ENCODE peak calls at places on chromosomes 13 and 19, in five cellular contexts. K is ovary, X is keratinocyte, U is OCI-LY7, S is GM23338. H is an unnamed sample.

GRCh38 chr19:21838646-21839045 is 2.7 kb upstream of the ZNF43 start:
- DNase-seq in U (no peak), X (no peak), K (no peak), S (no peak), H (no peak)

GRCh38 chr19:12293771-12294307 is 844 bp downstream of the ZNF44 start:
- DNase-seq in X (no peak), U (peak), S (peak), K (peak), H (peak)

GRCh38 chr13:26280822-26281221 is 26.9 kb downstream of the CDK8 start:
- DNase-seq in X (no peak), K (no peak), S (peak), U (no peak), H (no peak)

GRCh38 chr13:29402168-29402621 is 193.3 kb downstream of the SLC7A1 start:
- DNase-seq in X (no peak), S (no peak), K (peak), U (no peak), H (no peak)

GRCh38 chr13:61531383-61532065 is 115.9 kb upstream of the PCDH20 start:
- DNase-seq in X (no peak), U (no peak), S (no peak), K (no peak), H (no peak)

GRCh38 chr13:23469901-23470525 is 36.5 kb upstream of the SACS start:
- DNase-seq in U (no peak), X (no peak), K (no peak), S (peak), H (no peak)

GRCh38 chr13:32428581-32429072 is 697 bp upstream of the N4BP2L1 start:
- DNase-seq in S (no peak), K (no peak), X (no peak), U (peak), H (no peak)

GRCh38 chr19:1355974-1356865 is 27.5 kb upstream of the NDUFS7 start:
- DNase-seq in K (no peak), S (no peak), X (no peak), U (no peak), H (no peak)

GRCh38 chr19:34096020-34096915 is 76.0 kb upstream of the LSM14A start:
- DNase-seq in S (peak), U (peak), K (no peak), X (peak), H (peak)

GRCh38 chr13:95477187-95477586 is 75.3 kb upstream of the CLDN10 start:
- DNase-seq in K (no peak), S (no peak), X (no peak), U (no peak), H (no peak)

GRCh38 chr13:85314686-85315085 is 484.5 kb downstream of the SLITRK6 start:
- DNase-seq in K (no peak), S (no peak), U (no peak), X (no peak), H (no peak)

GRCh38 chr19:30376826-30377425 is 4.7 kb downstream of the ZNF536 start:
- DNase-seq in X (no peak), S (no peak), K (no peak), U (no peak), H (no peak)

GRCh38 chr13:45521292-45521691 is 56.6 kb downstream of the COG3 start:
- DNase-seq in S (no peak), U (no peak), X (no peak), K (no peak), H (no peak)

GRCh38 chr19:53865918-53866696 is 1.6 kb upstream of the MYADM start:
- DNase-seq in K (peak), U (no peak), X (no peak), S (peak), H (no peak)

GRCh38 chr19:13849991-13850909 is 26.7 kb upstream of the NANOS3 start:
- DNase-seq in U (no peak), K (peak), X (no peak), S (peak), H (no peak)
- H3K4me3 ChIP-seq in U (no peak), K (peak), X (peak), S (peak), H (peak)

GRCh38 chr13:109207618-109208017 is 578.2 kb downstream of the MYO16 start:
- DNase-seq in K (no peak), U (no peak), X (no peak), S (no peak), H (no peak)

GRCh38 chr13:109206616-109207015 is 577.2 kb downstream of the MYO16 start:
- DNase-seq in S (no peak), K (no peak), X (no peak), U (no peak), H (no peak)

GRCh38 chr13:109209526-109209925 is 576.9 kb downstream of the IRS2 start:
- DNase-seq in S (no peak), X (no peak), K (no peak), U (no peak), H (no peak)

GRCh38 chr13:109211616-109212015 is 574.8 kb downstream of the IRS2 start:
- DNase-seq in X (no peak), K (no peak), S (no peak), U (no peak), H (no peak)

GRCh38 chr13:109208522-109208921 is 577.9 kb downstream of the IRS2 start:
- DNase-seq in X (no peak), S (no peak), K (no peak), U (no peak), H (no peak)
- TF ChIP-seq CTCF in X (no peak), S (no peak), K (no peak), U (no peak), H (no peak)

GRCh38 chr13:33871207-33872004 is 53.5 kb downstream of the RFC3 start:
- DNase-seq in S (no peak), U (no peak), K (no peak), X (no peak), H (no peak)
- H3K4me3 ChIP-seq in S (no peak), U (no peak), K (no peak), X (no peak), H (no peak)

GRCh38 chr13:101942038-101942437 is 459.8 kb downstream of the FGF14 start:
- DNase-seq in K (no peak), S (peak), X (peak), U (peak), H (peak)
- TF ChIP-seq CTCF in K (no peak), S (peak), X (peak), U (peak), H (peak)

GRCh38 chr13:27437126-27437525 is 12.7 kb downstream of the GTF3A start:
- DNase-seq in K (no peak), X (no peak), U (no peak), S (no peak), H (no peak)

GRCh38 chr13:27446986-27447583 is 3.3 kb downstream of the MTIF3 start:
- DNase-seq in U (peak), X (no peak), K (no peak), S (no peak), H (no peak)

GRCh38 chr13:27440408-27440807 is 10.0 kb downstream of the MTIF3 start:
- DNase-seq in K (no peak), U (peak), X (no peak), S (no peak), H (no peak)

GRCh38 chr13:27442797-27443196 is 7.6 kb downstream of the MTIF3 start:
- DNase-seq in S (no peak), X (no peak), K (no peak), U (no peak), H (no peak)

DNA sequence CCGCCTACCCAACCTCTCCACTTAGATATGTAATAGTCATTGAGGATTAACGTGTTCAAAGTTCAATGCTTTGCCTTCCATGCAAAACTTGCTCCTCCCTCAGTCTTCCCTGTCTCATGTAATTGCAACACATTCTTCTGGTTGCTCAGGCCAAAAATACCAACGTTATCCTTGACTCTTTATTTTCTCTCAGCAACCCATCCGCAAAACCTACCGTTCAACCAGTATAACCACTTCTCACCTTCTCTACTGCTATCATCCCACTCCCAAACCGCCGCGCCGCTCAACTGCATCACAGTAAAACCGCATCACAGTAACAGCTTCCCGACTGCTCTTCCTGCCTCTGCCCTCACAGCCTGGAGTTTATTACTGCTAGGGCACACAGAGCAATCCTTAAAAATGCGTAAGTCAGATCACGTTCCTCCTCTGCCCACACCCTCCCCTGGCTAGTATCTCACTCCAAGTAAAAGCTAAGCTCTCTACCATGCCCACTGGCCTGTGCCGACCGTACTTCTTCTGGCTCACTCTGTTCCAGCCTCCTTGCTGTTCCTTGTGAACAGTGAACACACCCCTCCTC is 8.2 kb downstream of the MTIF3 start:
- DNase-seq in K (no peak), U (no peak), S (peak), X (no peak), H (no peak)
- H3K4me3 ChIP-seq in K (no peak), U (no peak), S (no peak), X (no peak), H (peak)

DNA sequence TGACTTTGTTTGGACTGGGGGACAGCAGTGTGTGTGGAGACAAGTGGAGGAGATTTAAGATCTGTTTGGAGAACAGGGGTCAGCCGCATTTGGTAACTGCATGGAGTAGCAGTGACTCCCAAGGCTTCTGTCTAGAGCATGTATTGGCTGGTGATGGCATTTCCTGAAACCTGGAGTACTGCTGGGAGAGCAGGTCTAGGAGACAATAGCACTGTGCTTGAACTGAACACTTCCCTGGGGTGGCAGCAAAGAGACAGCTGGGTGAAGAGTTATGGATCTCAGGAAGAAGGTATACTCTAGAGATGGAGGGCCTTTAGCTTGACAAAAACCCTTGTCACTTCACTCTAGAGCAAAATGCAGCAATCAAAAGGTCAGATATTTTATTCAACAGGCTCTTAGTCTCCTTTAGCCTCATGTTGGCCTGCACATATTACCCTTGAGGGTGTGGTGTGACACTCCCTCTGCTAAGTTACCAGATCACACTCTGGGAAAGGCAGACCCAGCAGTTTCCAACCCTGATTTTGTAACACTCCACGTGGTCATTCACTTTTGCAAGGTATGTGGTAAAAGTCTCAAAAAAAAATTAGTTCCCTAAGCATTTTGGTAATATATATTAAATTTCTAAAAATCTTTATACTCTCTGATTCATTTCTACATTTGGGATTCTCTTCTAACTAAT is 70.2 kb downstream of the DHRS12 start:
- DNase-seq in U (no peak), K (no peak), S (peak), X (no peak), H (no peak)
- TF ChIP-seq CTCF in U (no peak), K (no peak), S (no peak), X (peak), H (peak)